ENCODE peak calls at places on chromosomes 6 and 20, in seven cellular contexts. R, I, M, U, Q, S and X are unnamed samples. For H3K9me3, the result is how much of the 10 kb centered on the place peaks cover.

GRCh38 chr6:3427740-3428085 is 29.1 kb downstream of the SLC22A23 start:
- DNase-seq in U (no peak), I (no peak), R (no peak), Q (no peak), M (peak), S (no peak), X (no peak)

GRCh38 chr6:30942338-30943060 is 1.7 kb downstream of the MUCL3 start:
- DNase-seq in U (peak), S (peak), Q (peak), I (peak), M (peak), R (no peak), X (peak)

GRCh38 chr20:51385941-51386530 is 156.5 kb downstream of the NFATC2 start:
- DNase-seq in U (peak), S (peak), I (no peak), Q (peak), M (no peak), R (no peak), X (no peak)

GRCh38 chr6:112296122-112296521 is 41.8 kb upstream of the LAMA4 start:
- DNase-seq in Q (peak), R (no peak), U (peak), I (peak), S (no peak), M (no peak), X (no peak)

GRCh38 chr6:133407320-133408100 is 166.4 kb downstream of the EYA4 start:
- DNase-seq in U (peak), R (no peak), Q (no peak), M (no peak), I (no peak), S (no peak), X (no peak)

GRCh38 chr6:14170128-14170527 is 52.6 kb downstream of the CD83 start:
- DNase-seq in S (no peak), Q (no peak), U (no peak), R (no peak), I (no peak), M (no peak), X (no peak)

GRCh38 chr20:6673071-6673470 is 94.4 kb upstream of the BMP2 start:
- DNase-seq in R (no peak), S (no peak), Q (no peak), I (no peak), M (no peak), U (no peak), X (no peak)

GRCh38 chr6:142047934-142048592 is 84.7 kb upstream of the GJE1 start:
- DNase-seq in I (no peak), S (no peak), U (no peak), R (no peak), Q (no peak), M (no peak), X (no peak)

GRCh38 chr6:41937881-41938574 is 3.6 kb downstream of the CCND3 start:
- DNase-seq in U (no peak), I (no peak), R (peak), Q (peak), M (no peak), S (no peak), X (no peak)

GRCh38 chr6:46781478-46782378 is 11.5 kb upstream of the MEP1A start:
- DNase-seq in M (peak), I (peak), R (no peak), S (no peak), Q (peak), U (peak), X (peak)

GRCh38 chr6:139135578-139136545 is 982 bp downstream of the HECA start:
- DNase-seq in R (peak), M (peak), U (peak), I (peak), S (peak), Q (peak), X (no peak)

GRCh38 chr6:149128489-149129145 is 188.9 kb upstream of the TAB2 start:
- DNase-seq in R (no peak), S (no peak), I (no peak), M (no peak), Q (peak), U (no peak), X (no peak)

DNA sequence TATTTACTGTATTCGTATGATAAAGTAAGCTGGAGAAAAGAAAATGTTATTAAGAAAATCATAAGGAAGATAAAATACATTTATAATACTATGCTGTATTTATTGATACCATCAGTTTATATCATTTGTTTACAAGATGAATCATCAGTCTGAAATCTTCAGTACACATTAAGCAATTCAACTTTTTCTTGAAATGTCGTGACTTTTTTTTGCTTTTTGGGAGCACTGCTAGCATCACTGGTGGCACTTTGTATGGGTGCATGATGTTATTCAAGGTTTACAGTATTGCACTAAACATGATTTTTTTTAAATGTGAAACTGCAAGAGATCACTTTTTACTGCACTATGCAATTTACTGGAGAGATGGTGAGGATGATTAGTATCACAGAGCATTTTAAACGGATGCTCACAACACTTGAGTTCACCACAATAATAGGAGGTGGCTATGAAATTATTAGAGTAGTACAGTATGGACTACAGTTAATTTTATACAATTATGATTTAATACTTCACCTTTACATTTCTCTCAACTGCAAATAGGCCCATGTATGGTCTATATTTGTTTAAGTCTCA is 85.9 kb downstream of the SNAP25 start:
- DNase-seq in M (no peak), Q (peak), S (no peak), I (no peak), U (no peak), R (no peak), X (no peak)
- H3K9me3 ChIP-seq in M (under half), Q (under half), S (under half), I (under half), U (under half), R (under half), X (under half)

DNA sequence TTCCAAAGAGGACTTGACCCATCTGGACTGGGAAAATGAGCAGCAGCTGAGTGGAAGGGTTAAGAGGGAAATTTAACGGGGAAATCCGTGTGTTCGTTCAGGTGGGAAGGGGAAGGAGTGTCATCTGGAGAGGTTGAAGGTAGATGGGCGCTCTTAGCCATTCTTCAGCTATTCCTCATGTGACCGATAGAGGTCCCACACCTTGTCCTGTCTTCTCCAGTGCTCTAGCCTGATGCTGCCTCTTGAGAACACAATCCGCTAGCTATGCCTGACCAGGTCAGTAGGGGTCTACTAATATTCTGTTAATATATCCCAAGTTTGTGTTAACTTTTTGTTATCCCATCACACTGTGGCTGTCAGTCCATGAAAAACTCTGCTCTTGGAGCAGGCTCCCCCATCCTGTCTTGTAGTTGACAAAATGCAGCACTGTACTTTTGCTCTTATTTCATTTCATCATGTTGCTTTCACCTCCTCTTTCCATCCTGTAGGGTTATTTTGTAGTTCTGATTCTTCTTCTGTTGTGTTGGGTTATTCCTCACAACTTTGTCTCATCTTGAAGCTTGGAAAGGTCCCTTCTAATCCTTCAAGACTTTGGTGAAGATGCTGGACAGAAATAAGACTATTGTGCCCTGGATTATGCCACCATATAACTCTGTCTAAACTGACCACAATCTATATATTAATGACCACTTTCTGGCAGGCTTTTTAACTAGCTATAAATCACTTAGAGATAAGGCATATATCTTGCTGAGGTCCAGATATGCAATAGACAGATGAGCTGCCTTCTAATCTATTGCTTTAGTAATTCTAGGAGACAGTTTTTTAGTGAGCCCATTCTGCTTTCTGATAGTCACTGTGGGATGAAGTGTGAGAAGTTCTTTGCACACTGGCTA is 123.4 kb upstream of the SUPT3H start:
- DNase-seq in I (peak), U (peak), M (no peak), R (no peak), Q (no peak), S (no peak), X (no peak)
- TF ChIP-seq CTCF in I (no peak), U (peak), M (no peak), R (no peak), Q (no peak), S (no peak), X (no peak)

DNA sequence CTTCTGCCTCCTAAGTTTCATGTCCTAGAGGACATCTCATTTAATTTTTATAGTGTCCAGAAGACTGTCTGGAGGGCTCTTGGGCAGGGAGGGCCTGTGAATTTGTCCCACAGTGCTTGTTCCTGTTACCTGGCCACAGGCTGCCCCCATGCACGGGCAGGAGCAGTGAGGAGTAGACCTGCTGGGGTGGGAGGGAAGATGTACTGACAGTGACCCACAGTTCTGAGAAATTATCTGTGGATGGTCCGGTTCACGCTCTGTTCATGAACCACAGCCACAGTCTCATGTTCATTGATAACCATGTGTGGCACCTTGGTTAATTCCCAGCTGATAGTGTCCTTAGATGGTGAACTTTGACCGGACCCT is 18.8 kb upstream of the ZNF831 start:
- DNase-seq in M (no peak), R (no peak), U (no peak), I (no peak), S (no peak), Q (no peak), X (no peak)
- H3K27ac ChIP-seq in M (no peak), R (no peak), U (no peak), I (peak), S (no peak), Q (no peak), X (no peak)

GRCh38 chr20:54138427-54138826 is 35.4 kb downstream of the CYP24A1 start:
- DNase-seq in I (no peak), Q (no peak), M (no peak), S (no peak), R (no peak), U (no peak), X (no peak)

GRCh38 chr20:54140067-54140466 is 33.7 kb downstream of the CYP24A1 start:
- DNase-seq in U (no peak), S (no peak), Q (no peak), M (no peak), I (no peak), R (no peak), X (no peak)

GRCh38 chr20:54140927-54141566 is 32.7 kb downstream of the CYP24A1 start:
- DNase-seq in Q (peak), U (no peak), R (no peak), M (no peak), S (no peak), I (no peak), X (no peak)

GRCh38 chr20:54140486-54140885 is 33.3 kb downstream of the CYP24A1 start:
- DNase-seq in U (no peak), I (no peak), R (no peak), S (no peak), Q (no peak), M (no peak), X (no peak)

DNA sequence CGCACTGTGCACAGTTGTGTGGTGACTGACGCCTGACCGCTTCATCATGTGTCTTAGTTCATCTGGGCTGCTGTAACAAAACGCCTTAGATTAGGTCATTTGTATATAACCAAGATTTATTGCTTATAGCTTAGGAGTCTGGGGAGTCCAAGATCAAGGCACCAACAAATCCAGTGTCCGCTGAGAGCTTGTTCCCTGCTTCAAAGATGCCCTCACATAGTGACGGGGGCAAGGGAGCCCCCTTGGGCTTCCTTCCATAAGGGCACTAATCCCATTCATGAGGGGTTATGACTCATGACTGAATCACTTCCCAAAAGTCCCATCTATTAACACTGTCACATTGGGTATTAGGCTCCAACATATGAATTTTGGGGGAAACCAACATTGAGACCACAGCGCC is 34.6 kb downstream of the CYP24A1 start:
- DNase-seq in Q (no peak), R (no peak), M (no peak), I (no peak), S (no peak), U (no peak), X (no peak)
- H3K9me3 ChIP-seq in Q (under half), R (under half), M (under half), I (under half), S (under half), U (under half), X (under half)

GRCh38 chr6:161493731-161494130 is 219.9 kb upstream of the AGPAT4 start:
- DNase-seq in U (no peak), S (no peak), I (no peak), M (no peak), Q (peak), R (no peak), X (no peak)

GRCh38 chr6:161496941-161497340 is 223.1 kb upstream of the AGPAT4 start:
- DNase-seq in U (no peak), S (no peak), M (no peak), I (no peak), Q (no peak), R (no peak), X (no peak)

GRCh38 chr6:161498881-161499280 is 225.0 kb upstream of the AGPAT4 start:
- DNase-seq in Q (no peak), R (no peak), I (no peak), U (no peak), S (no peak), M (no peak), X (no peak)

GRCh38 chr6:161503570-161503969 is 229.7 kb upstream of the AGPAT4 start:
- DNase-seq in U (no peak), R (no peak), Q (no peak), S (no peak), M (no peak), I (no peak), X (no peak)

DNA sequence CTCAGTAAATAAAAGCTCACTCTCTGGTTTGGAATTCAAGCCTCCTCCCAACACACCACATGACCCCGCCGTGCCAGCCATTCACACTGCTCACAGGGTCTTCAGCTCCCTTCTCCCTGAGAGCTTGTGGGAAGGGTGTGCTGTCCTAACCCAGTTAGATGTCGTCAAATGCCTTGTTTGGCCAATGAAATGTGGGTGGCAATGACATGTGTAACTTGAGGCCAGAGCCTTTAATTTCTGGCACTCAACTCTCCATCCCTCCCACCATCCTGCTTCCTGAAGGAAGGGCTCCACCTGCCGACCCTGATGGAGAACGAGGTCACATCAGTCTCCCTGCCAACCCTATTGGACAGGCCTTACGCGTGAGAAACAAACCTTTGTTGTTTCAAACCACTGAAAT is 224.5 kb upstream of the AGPAT4 start:
- DNase-seq in I (peak), M (peak), S (no peak), U (peak), Q (peak), R (no peak), X (no peak)
- TF ChIP-seq CTCF in I (peak), M (no peak), S (no peak), U (peak), Q (no peak), R (peak), X (peak)

DNA sequence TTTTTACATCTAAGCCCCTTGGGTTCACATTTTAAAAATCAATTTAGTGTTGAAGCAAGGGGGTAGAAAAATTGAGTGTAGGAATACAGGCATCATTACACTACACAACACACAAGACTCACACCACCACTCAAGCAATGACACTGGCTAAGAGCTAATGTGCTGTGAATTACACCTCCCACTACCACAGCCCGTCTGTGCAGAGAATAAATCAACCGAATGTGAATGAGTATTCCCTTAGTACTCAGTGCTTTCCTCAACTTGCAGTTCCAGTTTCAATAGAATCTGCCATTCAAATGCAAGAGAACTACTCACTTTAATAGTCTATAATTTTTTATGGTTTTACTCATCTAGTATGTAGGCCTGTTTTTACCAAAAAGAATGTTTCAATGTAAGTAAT is 114.4 kb downstream of the PDSS2 start:
- DNase-seq in S (no peak), M (no peak), R (no peak), U (no peak), I (no peak), Q (no peak), X (no peak)
- H3K27ac ChIP-seq in S (no peak), M (no peak), R (no peak), U (no peak), I (no peak), Q (no peak), X (no peak)